ENCODE peak calls at places on chromosomes 13 and 19, in eight cellular contexts. R, X, P, E, S, F, H and J are unnamed samples.

GRCh38 chr13:33845572-33846305 is 27.8 kb downstream of the RFC3 start:
- DNase-seq in R (no peak), X (no peak), P (no peak), E (no peak), S (no peak), F (no peak), H (no peak), J (no peak)

GRCh38 chr13:102643656-102644055 is 46.9 kb downstream of the TPP2 start:
- DNase-seq in R (no peak), X (no peak), P (no peak), E (no peak), S (no peak), F (no peak), H (no peak), J (no peak)

GRCh38 chr19:42306646-42307045 is 4.2 kb upstream of the PAFAH1B3 start:
- DNase-seq in R (no peak), X (no peak), P (no peak), E (no peak), S (no peak), F (no peak), H (no peak), J (no peak)

GRCh38 chr13:114128624-114129522 is 3.5 kb downstream of the RASA3 start:
- DNase-seq in R (peak; percentile 68), X (no peak), P (peak; percentile 93), E (peak; percentile 78), S (peak; percentile 72), F (no peak), H (no peak), J (no peak)

GRCh38 chr19:49390131-49390977 is 2.3 kb downstream of the KASH5 start:
- DNase-seq in R (no peak), X (no peak), P (no peak), E (no peak), S (no peak), F (no peak), H (no peak), J (no peak)

GRCh38 chr13:95113601-95114000 is 187.7 kb downstream of the ABCC4 start:
- DNase-seq in R (no peak), X (no peak), P (no peak), E (no peak), S (no peak), F (no peak), H (no peak), J (no peak)

GRCh38 chr13:39616087-39616694 is 13.2 kb upstream of the LHFPL6 start:
- DNase-seq in R (peak; percentile 33), X (peak; percentile 28), P (peak; percentile 65), E (no peak), S (no peak), F (peak; percentile 59), H (peak; percentile 64), J (peak; percentile 60)

GRCh38 chr13:91398413-91399188 is at the start of gene GPC5:
- DNase-seq in R (no peak), X (peak; percentile 90), P (peak; percentile 55), E (peak; percentile 69), S (no peak), F (peak; percentile 72), H (peak; percentile 84), J (peak; percentile 67)

GRCh38 chr13:86087241-86087640 is 288.0 kb upstream of the SLITRK6 start:
- DNase-seq in R (no peak), X (no peak), P (no peak), E (no peak), S (no peak), F (no peak), H (no peak), J (no peak)

GRCh38 chr19:11192957-11193939 is 4.1 kb downstream of the KANK2 start:
- DNase-seq in R (no peak), X (no peak), P (no peak), E (no peak), S (no peak), F (no peak), H (no peak), J (no peak)

GRCh38 chr13:45333973-45334922 is 6.7 kb downstream of the TPT1 start:
- DNase-seq in R (no peak), X (no peak), P (peak; percentile 46), E (peak; percentile 33), S (no peak), F (no peak), H (no peak), J (no peak)

GRCh38 chr19:2270572-2271515 is 11.1 kb downstream of the PEAK3 start:
- DNase-seq in R (peak; percentile 58), X (peak; percentile 85), P (peak; percentile 84), E (peak; percentile 65), S (peak; percentile 26), F (peak; percentile 50), H (peak; percentile 51), J (peak; percentile 73)

GRCh38 chr19:19113040-19113541 is 25.2 kb downstream of the TMEM161A start:
- DNase-seq in R (peak; percentile 46), X (peak; percentile 56), P (peak; percentile 51), E (no peak), S (no peak), F (no peak), H (no peak), J (no peak)

GRCh38 chr19:38658462-38659306 is 11.2 kb downstream of the ACTN4 start:
- DNase-seq in R (peak; percentile 98), X (no peak), P (peak; percentile 99), E (no peak), S (peak; percentile 99), F (peak; percentile 78), H (no peak), J (peak; percentile 61)

GRCh38 chr13:96075953-96076543 is 13.9 kb upstream of the HS6ST3 start:
- DNase-seq in R (no peak), X (no peak), P (peak; percentile 12), E (no peak), S (peak; percentile 3), F (no peak), H (no peak), J (no peak)

GRCh38 chr19:38551450-38551813 is 66.3 kb downstream of the MAP4K1 start:
- DNase-seq in R (no peak), X (no peak), P (no peak), E (no peak), S (no peak), F (no peak), H (no peak), J (no peak)

GRCh38 chr19:28208745-28209144 is 1004.2 kb downstream of the UQCRFS1 start:
- DNase-seq in R (no peak), X (no peak), P (no peak), E (no peak), S (no peak), F (no peak), H (no peak), J (no peak)

GRCh38 chr19:2962018-2962670 is 15.2 kb upstream of the TLE6 start:
- DNase-seq in R (peak; percentile 66), X (peak; percentile 40), P (peak; percentile 80), E (peak; percentile 20), S (no peak), F (peak; percentile 84), H (peak; percentile 73), J (peak; percentile 77)

GRCh38 chr13:100630564-100630963 is 42.0 kb upstream of the GGACT start:
- DNase-seq in R (no peak), X (no peak), P (no peak), E (no peak), S (no peak), F (peak; percentile 87), H (no peak), J (peak; percentile 69)

GRCh38 chr19:13827656-13828055 is 32.4 kb downstream of the ZSWIM4 start:
- DNase-seq in R (no peak), X (no peak), P (no peak), E (no peak), S (no peak), F (no peak), H (no peak), J (no peak)

GRCh38 chr19:18809149-18809978 is 18.3 kb upstream of the COMP start:
- DNase-seq in R (peak; percentile 38), X (no peak), P (peak; percentile 78), E (no peak), S (peak; percentile 90), F (no peak), H (no peak), J (no peak)

GRCh38 chr19:18649371-18650047 is 12.7 kb downstream of the KLHL26 start:
- DNase-seq in R (no peak), X (no peak), P (no peak), E (no peak), S (no peak), F (no peak), H (no peak), J (no peak)

GRCh38 chr19:16764280-16764679 is 44.6 kb downstream of the NWD1 start:
- DNase-seq in R (no peak), X (no peak), P (no peak), E (no peak), S (no peak), F (no peak), H (no peak), J (no peak)

GRCh38 chr19:30780032-30780431 is 407.8 kb downstream of the ZNF536 start:
- DNase-seq in R (no peak), X (no peak), P (no peak), E (no peak), S (no peak), F (no peak), H (no peak), J (no peak)

GRCh38 chr13:28047784-28048388 is 52.5 kb downstream of the FLT3 start:
- DNase-seq in R (no peak), X (no peak), P (peak; percentile 55), E (no peak), S (no peak), F (no peak), H (no peak), J (no peak)

GRCh38 chr19:3176715-3177501 is 1.7 kb upstream of the S1PR4 start:
- DNase-seq in R (no peak), X (no peak), P (peak; percentile 79), E (peak; percentile 39), S (peak; percentile 22), F (no peak), H (no peak), J (no peak)

GRCh38 chr13:20475927-20476691 is 49.5 kb downstream of the CRYL1 start:
- DNase-seq in R (no peak), X (no peak), P (no peak), E (peak; percentile 57), S (no peak), F (no peak), H (no peak), J (no peak)

GRCh38 chr19:40519352-40520322 is 52.8 kb downstream of the SPTBN4 start:
- DNase-seq in R (no peak), X (peak; percentile 72), P (peak; percentile 49), E (no peak), S (no peak), F (no peak), H (peak; percentile 23), J (peak; percentile 12)

GRCh38 chr13:105990256-105990958 is 545.1 kb downstream of the EFNB2 start:
- DNase-seq in R (no peak), X (no peak), P (peak; percentile 61), E (no peak), S (no peak), F (no peak), H (no peak), J (no peak)

GRCh38 chr13:112983428-112984196 is 14.6 kb downstream of the MCF2L start:
- DNase-seq in R (no peak), X (no peak), P (no peak), E (no peak), S (no peak), F (no peak), H (no peak), J (no peak)

GRCh38 chr19:55598034-55598433 is 1.3 kb downstream of the FIZ1 start:
- DNase-seq in R (no peak), X (no peak), P (no peak), E (no peak), S (no peak), F (no peak), H (no peak), J (no peak)

GRCh38 chr13:46051958-46052313 is 610 bp downstream of the ZC3H13 start:
- DNase-seq in R (no peak), X (no peak), P (no peak), E (no peak), S (no peak), F (no peak), H (no peak), J (no peak)

GRCh38 chr13:52070929-52071523 is 46.5 kb downstream of the UTP14C start:
- DNase-seq in R (no peak), X (no peak), P (peak; percentile 33), E (no peak), S (no peak), F (no peak), H (no peak), J (no peak)

GRCh38 chr19:32863301-32863700 is 6.3 kb downstream of the SLC7A9 start:
- DNase-seq in R (no peak), X (no peak), P (no peak), E (no peak), S (no peak), F (no peak), H (no peak), J (no peak)